ENCODE peak calls at places on chromosomes 3 and 15, in six cellular contexts. M is pancreas; N is CD8-positive, alpha-beta T cell; I is lower lobe of right lung; U is RWPE2; P is neural progenitor cell. C is an unnamed sample. For H3K4me1, the result is how much of the 10 kb centered on the place peaks cover.

GRCh38 chr3:112086018-112086854 is at the start of gene C3orf52:
- DNase-seq in M (peak), N (peak), I (peak), U (peak), P (peak), C (peak)

GRCh38 chr15:84702961-84703482 is 12.9 kb downstream of the SEC11A start:
- DNase-seq in M (no peak), N (no peak), I (no peak), U (no peak), P (no peak), C (no peak)

GRCh38 chr3:114076711-114077110 is 20.2 kb downstream of the QTRT2 start:
- DNase-seq in M (no peak), N (no peak), I (no peak), U (no peak), P (no peak), C (no peak)

GRCh38 chr3:113660901-113661300 is 35.5 kb downstream of the USF3 start:
- DNase-seq in M (peak), N (no peak), I (no peak), U (no peak), P (no peak), C (no peak)

GRCh38 chr3:49785565-49786356 is 581 bp downstream of the IP6K1 start:
- DNase-seq in M (no peak), N (no peak), I (no peak), U (peak), P (no peak), C (peak)

GRCh38 chr3:22372292-22372949 is 621.4 kb upstream of the ZNF385D start:
- DNase-seq in M (no peak), N (no peak), I (peak), U (no peak), P (peak), C (no peak)

GRCh38 chr3:115835946-115836345 is 212.6 kb downstream of the GAP43 start:
- DNase-seq in M (no peak), N (no peak), I (no peak), U (no peak), P (no peak), C (no peak)

GRCh38 chr3:106510206-106510605 is 641.4 kb upstream of the CBLB start:
- DNase-seq in M (no peak), N (no peak), I (no peak), U (no peak), P (no peak), C (no peak)

GRCh38 chr15:71325461-71325860 is 210.2 kb downstream of the THSD4 start:
- DNase-seq in M (no peak), N (no peak), I (no peak), U (no peak), P (no peak), C (no peak)

GRCh38 chr3:47005212-47006144 is 26.0 kb downstream of the NBEAL2 start:
- DNase-seq in M (peak), N (no peak), I (no peak), U (peak), P (no peak), C (no peak)

GRCh38 chr3:79414821-79415220 is 353.0 kb downstream of the ROBO1 start:
- DNase-seq in M (no peak), N (no peak), I (no peak), U (no peak), P (no peak), C (no peak)

GRCh38 chr3:43699864-43700263 is 9.1 kb downstream of the ABHD5 start:
- DNase-seq in M (no peak), N (no peak), I (no peak), U (no peak), P (peak), C (peak)

GRCh38 chr3:198032039-198032438 is 72.0 kb downstream of the LMLN start:
- DNase-seq in M (no peak), N (no peak), I (no peak), U (no peak), P (no peak), C (no peak)

GRCh38 chr3:53350652-53351051 is 3.3 kb upstream of the DCP1A start:
- DNase-seq in M (no peak), N (no peak), I (no peak), U (no peak), P (peak), C (peak)

GRCh38 chr3:137792633-137793271 is 28.6 kb downstream of the SOX14 start:
- DNase-seq in M (no peak), N (no peak), I (peak), U (no peak), P (peak), C (peak)

GRCh38 chr3:128343287-128344045 is 123.2 kb downstream of the DNAJB8 start:
- DNase-seq in M (peak), N (no peak), I (peak), U (no peak), P (no peak), C (no peak)

GRCh38 chr3:53804697-53805462 is 41.3 kb downstream of the CHDH start:
- DNase-seq in M (no peak), N (no peak), I (no peak), U (no peak), P (no peak), C (peak)

GRCh38 chr15:100766225-100767001 is 113.2 kb upstream of the ALDH1A3 start:
- DNase-seq in M (no peak), N (no peak), I (no peak), U (peak), P (peak), C (no peak)

GRCh38 chr3:177764377-177764912 is 567.2 kb upstream of the TBL1XR1 start:
- DNase-seq in M (no peak), N (no peak), I (no peak), U (no peak), P (no peak), C (no peak)

GRCh38 chr15:73630030-73630429 is 3.2 kb downstream of the NPTN start:
- DNase-seq in M (no peak), N (no peak), I (no peak), U (no peak), P (no peak), C (no peak)

GRCh38 chr15:73631915-73632669 is 1.1 kb downstream of the NPTN start:
- DNase-seq in M (no peak), N (no peak), I (no peak), U (no peak), P (peak), C (peak)

GRCh38 chr15:73630796-73631471 is 2.3 kb downstream of the NPTN start:
- DNase-seq in M (no peak), N (no peak), I (no peak), U (no peak), P (no peak), C (peak)

GRCh38 chr15:73628102-73628501 is 5.1 kb downstream of the NPTN start:
- DNase-seq in M (no peak), N (no peak), I (no peak), U (no peak), P (no peak), C (no peak)

DNA sequence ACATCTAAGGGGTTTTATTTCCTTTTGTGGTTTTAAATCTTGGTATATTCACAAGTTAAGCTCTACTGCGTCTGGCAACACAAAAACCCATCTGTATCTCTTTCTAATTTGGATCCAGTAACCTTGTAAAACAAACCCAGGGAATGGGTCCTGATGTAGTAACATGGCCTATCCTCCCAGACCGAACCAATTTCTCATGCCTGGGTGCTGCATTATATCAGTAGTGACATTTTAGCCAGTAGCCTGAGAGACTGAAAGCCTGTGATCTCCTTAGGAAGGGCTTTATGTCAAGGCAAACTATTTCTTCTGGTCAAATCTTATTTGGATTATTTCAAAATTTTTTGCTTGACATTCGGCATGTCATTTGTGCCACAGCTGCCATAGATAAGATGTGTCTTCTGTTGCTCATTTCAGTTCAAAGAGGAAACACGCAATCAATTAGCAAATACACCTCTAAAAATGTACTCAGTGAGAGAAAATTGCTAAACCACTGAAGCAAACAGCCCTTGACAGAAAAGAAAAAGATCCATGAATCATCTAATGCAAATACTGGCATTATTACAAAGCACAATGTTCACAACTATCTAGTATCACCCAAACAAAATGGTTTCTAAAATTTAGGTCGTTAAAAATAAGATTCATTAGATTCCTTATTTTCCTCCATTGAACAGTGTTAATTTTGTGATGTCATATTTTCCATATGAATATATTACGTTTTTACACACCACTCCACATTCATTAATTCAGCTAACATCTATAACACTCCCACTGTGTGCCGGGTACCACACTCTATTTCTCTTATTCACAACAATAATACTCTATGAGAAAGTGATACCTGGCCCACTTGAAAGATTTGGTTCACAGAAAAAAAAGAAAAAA is 4.0 kb downstream of the NPTN start:
- DNase-seq in M (no peak), N (no peak), I (no peak), U (no peak), P (no peak), C (no peak)
- H3K4me1 ChIP-seq in M (half or more), N (under half), I (half or more), U (half or more), P (under half), C (half or more)

GRCh38 chr3:120770891-120771290 is 28.3 kb downstream of the GTF2E1 start:
- DNase-seq in M (no peak), N (no peak), I (no peak), U (no peak), P (no peak), C (no peak)
- H3K4me3 ChIP-seq in M (no peak), N (no peak), I (no peak), U (no peak), P (no peak), C (no peak)

GRCh38 chr3:24474862-24475261 is 19.8 kb downstream of the THRB start:
- DNase-seq in M (no peak), N (no peak), I (no peak), U (no peak), P (no peak), C (no peak)
- H3K4me1 ChIP-seq in M (under half), N (under half), I (under half), U (under half), P (under half), C (under half)

GRCh38 chr3:45980819-45981218 is 14.8 kb downstream of the FYCO1 start:
- DNase-seq in M (no peak), N (no peak), I (no peak), U (no peak), P (no peak), C (no peak)
- H3K4me3 ChIP-seq in M (no peak), N (no peak), I (no peak), U (no peak), P (no peak), C (no peak)

GRCh38 chr3:183541738-183542137 is 13.8 kb downstream of the KLHL6 start:
- DNase-seq in M (no peak), N (no peak), I (no peak), U (no peak), P (no peak), C (no peak)

GRCh38 chr3:183539821-183540220 is 15.7 kb downstream of the KLHL6 start:
- DNase-seq in M (no peak), N (no peak), I (no peak), U (no peak), P (no peak), C (no peak)

GRCh38 chr3:183540501-183541234 is 14.8 kb downstream of the KLHL6 start:
- DNase-seq in M (no peak), N (no peak), I (peak), U (no peak), P (no peak), C (peak)

GRCh38 chr3:183541235-183541655 is 14.3 kb downstream of the KLHL6 start:
- DNase-seq in M (no peak), N (no peak), I (no peak), U (no peak), P (no peak), C (no peak)

GRCh38 chr3:183542355-183542754 is 13.2 kb downstream of the KLHL6 start:
- DNase-seq in M (no peak), N (no peak), I (no peak), U (no peak), P (no peak), C (no peak)
- H3K4me1 ChIP-seq in M (under half), N (under half), I (under half), U (under half), P (under half), C (under half)

DNA sequence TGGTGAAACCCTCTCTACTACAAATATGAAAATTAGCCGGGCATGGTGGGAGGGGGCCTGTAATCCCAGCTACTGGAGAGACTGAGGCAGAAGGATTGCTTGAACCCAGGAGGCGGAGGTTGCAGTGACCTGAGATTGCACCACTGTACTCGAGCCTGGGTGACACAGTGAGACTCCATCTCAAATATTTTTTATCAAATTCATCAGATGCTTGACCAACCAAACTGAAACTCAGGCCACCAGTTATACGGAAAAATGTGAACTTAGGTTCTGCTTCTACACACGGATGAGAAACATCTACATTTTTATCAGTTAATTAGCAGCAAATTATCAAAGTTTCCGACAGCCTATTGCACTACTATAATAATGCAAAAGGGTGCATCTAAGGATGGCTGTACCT is 4.8 kb downstream of the ARF4 start:
- DNase-seq in M (no peak), N (no peak), I (no peak), U (no peak), P (no peak), C (no peak)
- H3K4me3 ChIP-seq in M (no peak), N (no peak), I (no peak), U (no peak), P (no peak), C (no peak)